ENCODE peak calls at places on chromosomes 7 and 10, in seven cellular contexts. A, D, F, X, N, U and T are unnamed samples.

GRCh38 chr7:3200504-3200903 is 100.5 kb upstream of the SDK1 start:
- DNase-seq in N (no peak), X (peak), U (peak), F (peak), D (peak), A (no peak), T (no peak)

GRCh38 chr10:28983799-28984198 is 305.1 kb upstream of the LYZL1 start:
- DNase-seq in D (no peak), U (no peak), A (no peak), F (no peak), N (no peak), X (no peak), T (no peak)

GRCh38 chr10:117653170-117653515 is 110.6 kb downstream of the EMX2 start:
- DNase-seq in F (peak), A (peak), D (no peak), N (no peak), U (peak), X (peak), T (peak)

GRCh38 chr7:158388072-158388471 is 199.6 kb downstream of the PTPRN2 start:
- DNase-seq in D (peak), F (no peak), X (no peak), A (no peak), N (no peak), U (no peak), T (no peak)

GRCh38 chr7:155644971-155645509 is 579 bp downstream of the RBM33 start:
- DNase-seq in N (peak), A (no peak), F (peak), X (peak), D (peak), U (peak), T (no peak)

GRCh38 chr10:21364196-21365114 is 161.0 kb downstream of the SKIDA1 start:
- DNase-seq in N (peak), X (peak), U (peak), D (no peak), A (peak), F (peak), T (no peak)

GRCh38 chr7:1597791-1598190 is 28.0 kb upstream of the PSMG3 start:
- DNase-seq in U (no peak), X (no peak), D (no peak), N (no peak), A (no peak), F (no peak), T (no peak)

GRCh38 chr7:25669954-25670841 is 441.9 kb upstream of the NPVF start:
- DNase-seq in F (no peak), N (peak), X (no peak), A (no peak), D (no peak), U (peak), T (no peak)

GRCh38 chr10:60424971-60425370 is 35.3 kb upstream of the ANK3 start:
- DNase-seq in X (no peak), U (no peak), A (no peak), D (no peak), N (no peak), F (no peak), T (no peak)

GRCh38 chr7:41708621-41709358 is 5.9 kb upstream of the INHBA start:
- DNase-seq in N (no peak), A (no peak), X (no peak), F (no peak), D (no peak), U (no peak), T (no peak)

GRCh38 chr7:5422324-5423271 is 1.0 kb downstream of the TNRC18 start:
- DNase-seq in U (peak), A (no peak), D (peak), F (no peak), N (no peak), X (no peak), T (no peak)

GRCh38 chr7:33854178-33854577 is 51.2 kb upstream of the BMPER start:
- DNase-seq in A (no peak), D (no peak), U (no peak), N (no peak), F (no peak), X (peak), T (peak)

GRCh38 chr7:50728184-50728583 is 54.5 kb downstream of the GRB10 start:
- DNase-seq in D (no peak), F (no peak), U (no peak), A (no peak), N (no peak), X (no peak), T (no peak)
- H3K27ac ChIP-seq in D (peak), F (no peak), U (no peak), A (no peak), N (no peak), X (no peak), T (no peak)

DNA sequence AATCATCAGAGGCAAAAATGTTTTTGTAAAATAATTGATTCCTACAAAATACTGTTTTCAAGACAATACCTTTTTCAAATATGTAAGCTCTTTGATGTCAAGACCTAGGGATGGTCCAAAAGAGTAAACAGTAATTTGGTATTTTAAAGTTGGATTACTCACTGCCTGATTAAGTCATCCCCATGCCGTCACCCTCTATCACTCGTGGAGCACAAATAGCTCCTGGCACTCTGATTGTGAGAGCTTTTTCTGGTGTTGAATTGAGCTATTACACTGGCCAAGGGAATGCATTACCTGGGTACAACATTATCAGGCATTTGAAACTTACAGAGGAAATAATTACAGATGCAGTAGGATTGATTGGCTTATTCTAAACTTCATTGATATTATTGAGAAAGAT is 231.9 kb upstream of the GRM3 start:
- DNase-seq in A (no peak), N (no peak), D (no peak), U (no peak), X (no peak), F (no peak), T (no peak)
- H3K27ac ChIP-seq in A (no peak), N (no peak), D (no peak), U (no peak), X (no peak), F (no peak), T (no peak)

DNA sequence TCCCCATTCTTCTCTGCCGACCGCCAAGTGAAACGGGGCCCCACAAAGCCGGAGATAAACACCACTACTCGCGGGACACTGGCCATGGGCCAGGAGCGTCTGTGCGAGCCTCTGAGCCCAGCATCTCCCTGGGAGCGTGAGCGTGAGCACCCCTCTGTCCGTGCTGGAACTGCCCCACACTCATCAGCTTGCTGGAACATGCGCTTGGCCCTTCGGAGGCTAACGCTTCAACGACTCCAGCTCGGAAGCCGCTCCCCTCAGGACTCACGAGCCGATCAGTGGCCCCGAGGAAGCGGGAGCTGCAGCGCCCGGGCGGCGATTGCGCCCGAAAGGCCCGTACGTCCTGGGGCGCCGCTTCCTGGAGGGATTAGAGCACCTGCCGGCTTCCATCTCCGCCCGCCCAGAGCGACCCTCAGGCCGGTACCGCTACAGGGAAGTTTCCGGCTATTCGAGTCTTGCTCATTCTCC is 1.2 kb downstream of the TLL2 start:
- DNase-seq in D (no peak), U (peak), N (no peak), X (no peak), F (no peak), A (no peak), T (no peak)
- H3K27ac ChIP-seq in D (no peak), U (no peak), N (no peak), X (no peak), F (no peak), A (no peak), T (no peak)

GRCh38 chr10:110880012-110880411 is 8.3 kb downstream of the PDCD4 start:
- DNase-seq in D (no peak), X (no peak), N (no peak), U (no peak), F (no peak), A (no peak), T (no peak)
- H3K27ac ChIP-seq in D (no peak), X (no peak), N (peak), U (peak), F (no peak), A (no peak), T (no peak)

GRCh38 chr10:5449227-5449626 is 36.9 kb downstream of the NET1 start:
- DNase-seq in D (no peak), X (peak), U (no peak), A (no peak), F (no peak), N (no peak), T (no peak)
- H3K27ac ChIP-seq in D (no peak), X (peak), U (peak), A (no peak), F (no peak), N (no peak), T (peak)